ENCODE peak calls at places on chromosomes 12 and 14, in four cellular contexts. B, G, P and N are unnamed samples.

GRCh38 chr12:75856228-75856627 is 175.3 kb downstream of the PHLDA1 start:
- ATAC-seq in B (no peak), G (no peak), P (no peak), N (no peak)

GRCh38 chr14:91351508-91351853 is 66.1 kb downstream of the CCDC88C start:
- ATAC-seq in B (no peak), G (no peak), P (no peak), N (no peak)

GRCh38 chr12:107364875-107365518 is 271.6 kb upstream of the CRY1 start:
- ATAC-seq in B (no peak), G (no peak), P (no peak), N (no peak)

GRCh38 chr14:94888108-94888507 is 118.2 kb upstream of the GSC start:
- ATAC-seq in B (no peak), G (no peak), P (no peak), N (no peak)

GRCh38 chr12:30191701-30192455 is 408.1 kb upstream of the TMTC1 start:
- ATAC-seq in B (no peak), G (no peak), P (no peak), N (no peak)

GRCh38 chr14:79271122-79271521 is 940.2 kb downstream of the DIO2 start:
- ATAC-seq in B (no peak), G (no peak), P (no peak), N (no peak)

GRCh38 chr12:116892318-116892717 is 11.1 kb upstream of the HRK start:
- ATAC-seq in B (no peak), G (no peak), P (no peak), N (no peak)

GRCh38 chr12:46177842-46178608 is 90.8 kb downstream of the SLC38A1 start:
- ATAC-seq in B (no peak), G (peak), P (peak), N (peak)

GRCh38 chr12:130633771-130634170 is 82.3 kb downstream of the RIMBP2 start:
- ATAC-seq in B (no peak), G (no peak), P (no peak), N (no peak)

GRCh38 chr12:110316861-110317260 is 35.8 kb downstream of the ATP2A2 start:
- ATAC-seq in B (peak), G (no peak), P (no peak), N (peak)

GRCh38 chr12:54232790-54233189 is 44.0 kb upstream of the SMUG1 start:
- ATAC-seq in B (no peak), G (no peak), P (no peak), N (no peak)

GRCh38 chr14:106662947-106663346 is 1136.6 kb downstream of the TMEM121 start:
- ATAC-seq in B (no peak), G (no peak), P (peak), N (peak)

GRCh38 chr12:18261273-18261672 is at the start of gene PIK3C2G:
- ATAC-seq in B (no peak), G (no peak), P (no peak), N (no peak)

GRCh38 chr12:70535896-70536374 is 101.3 kb downstream of the PTPRB start:
- ATAC-seq in B (no peak), G (no peak), P (no peak), N (no peak)

GRCh38 chr14:68916358-68916757 is 62.7 kb downstream of the ACTN1 start:
- ATAC-seq in B (no peak), G (no peak), P (no peak), N (no peak)

GRCh38 chr14:85439696-85440328 is 90.1 kb upstream of the FLRT2 start:
- ATAC-seq in B (peak), G (no peak), P (no peak), N (no peak)

GRCh38 chr14:55712505-55712904 is 132.5 kb downstream of the KTN1 start:
- ATAC-seq in B (no peak), G (no peak), P (no peak), N (no peak)

GRCh38 chr12:113967368-113967767 is 1.2 kb upstream of the RBM19 start:
- ATAC-seq in B (no peak), G (no peak), P (no peak), N (no peak)

GRCh38 chr14:61608245-61609142 is 86.8 kb upstream of the HIF1A start:
- ATAC-seq in B (no peak), G (no peak), P (no peak), N (no peak)

GRCh38 chr14:99740411-99740810 is 52.8 kb upstream of the EML1 start:
- ATAC-seq in B (no peak), G (no peak), P (no peak), N (no peak)

GRCh38 chr12:95074766-95075165 is 1.3 kb upstream of the NR2C1 start:
- ATAC-seq in B (no peak), G (no peak), P (no peak), N (no peak)

GRCh38 chr12:92079054-92079385 is 66.6 kb downstream of the BTG1 start:
- ATAC-seq in B (no peak), G (no peak), P (no peak), N (no peak)

GRCh38 chr14:55265197-55265596 is 6.0 kb upstream of the FBXO34 start:
- ATAC-seq in B (no peak), G (peak), P (peak), N (peak)

GRCh38 chr12:69884386-69884785 is 59.4 kb downstream of the MYRFL start:
- ATAC-seq in B (no peak), G (no peak), P (no peak), N (no peak)

GRCh38 chr12:47650469-47650868 is 55.4 kb downstream of the RPAP3 start:
- ATAC-seq in B (peak), G (no peak), P (no peak), N (no peak)

GRCh38 chr12:50597200-50598195 is 92.7 kb downstream of the DIP2B start:
- ATAC-seq in B (peak), G (peak), P (peak), N (peak)

GRCh38 chr14:51546603-51547258 is 105.0 kb upstream of the FRMD6 start:
- ATAC-seq in B (no peak), G (no peak), P (no peak), N (no peak)

GRCh38 chr12:81668475-81668874 is 90.7 kb downstream of the PPFIA2 start:
- ATAC-seq in B (no peak), G (peak), P (peak), N (peak)

GRCh38 chr12:82527165-82527780 is 159.4 kb upstream of the TMTC2 start:
- ATAC-seq in B (peak), G (no peak), P (no peak), N (no peak)

GRCh38 chr12:45969084-45969483 is 21.3 kb downstream of the SCAF11 start:
- ATAC-seq in B (peak), G (no peak), P (no peak), N (no peak)

GRCh38 chr14:65025818-65026217 is 39.1 kb downstream of the FNTB start:
- ATAC-seq in B (no peak), G (no peak), P (no peak), N (no peak)

GRCh38 chr12:130919115-130919514 is 34.6 kb upstream of the ADGRD1 start:
- ATAC-seq in B (no peak), G (no peak), P (no peak), N (no peak)

GRCh38 chr12:89347325-89347829 is 4.9 kb downstream of the DUSP6 start:
- ATAC-seq in B (no peak), G (no peak), P (no peak), N (no peak)

GRCh38 chr14:31110872-31111271 is 84.7 kb upstream of the STRN3 start:
- ATAC-seq in B (no peak), G (no peak), P (no peak), N (no peak)

GRCh38 chr12:38745601-38746000 is 159.8 kb downstream of the CPNE8 start:
- ATAC-seq in B (no peak), G (no peak), P (no peak), N (no peak)

GRCh38 chr14:65949711-65950516 is 536.3 kb upstream of the CCDC196 start:
- ATAC-seq in B (no peak), G (peak), P (peak), N (peak)